ENCODE peak calls at places on chromosome 1, in seven cellular contexts. One of them, this sample, is unnamed.

GRCh38 chr1:24856787-24857527 is 73.1 kb downstream of the RUNX3 start:
- DNase-seq in WTC11: no peak
- DNase-seq in progenitor cell of endocrine pancreas: no peak
- DNase-seq in heart right ventricle: no peak
- DNase-seq in brain microvascular endothelial cell: no peak
- DNase-seq in GM12865: no peak
- DNase-seq in body of pancreas: no peak
- DNase-seq in this sample: no peak

GRCh38 chr1:25616080-25616931 is at the start of gene MAN1C1:
- DNase-seq in WTC11: peak; percentile 95
- DNase-seq in progenitor cell of endocrine pancreas: peak; percentile 89
- DNase-seq in heart right ventricle: peak; percentile 92
- DNase-seq in brain microvascular endothelial cell: peak; percentile 10
- DNase-seq in GM12865: peak; percentile 88
- DNase-seq in body of pancreas: peak; percentile 87
- DNase-seq in this sample: peak; percentile 97

GRCh38 chr1:32798191-32798590 is 19.0 kb downstream of the YARS1 start:
- DNase-seq in WTC11: no peak
- DNase-seq in progenitor cell of endocrine pancreas: no peak
- DNase-seq in heart right ventricle: no peak
- DNase-seq in brain microvascular endothelial cell: peak; percentile 73
- DNase-seq in GM12865: no peak
- DNase-seq in body of pancreas: no peak
- DNase-seq in this sample: no peak

GRCh38 chr1:231528175-231529029 is at the start of gene TSNAX:
- DNase-seq in WTC11: peak; percentile 92
- DNase-seq in progenitor cell of endocrine pancreas: peak; percentile 83
- DNase-seq in heart right ventricle: peak; percentile 92
- DNase-seq in brain microvascular endothelial cell: peak; percentile 88
- DNase-seq in GM12865: peak; percentile 97
- DNase-seq in body of pancreas: peak; percentile 93
- DNase-seq in this sample: peak; percentile 91

GRCh38 chr1:89941110-89941770 is 53.7 kb upstream of the ZNF326 start:
- DNase-seq in WTC11: no peak
- DNase-seq in progenitor cell of endocrine pancreas: no peak
- DNase-seq in heart right ventricle: no peak
- DNase-seq in brain microvascular endothelial cell: no peak
- DNase-seq in GM12865: peak; percentile 60
- DNase-seq in body of pancreas: no peak
- DNase-seq in this sample: no peak

GRCh38 chr1:161849518-161849917 is 83.4 kb downstream of the ATF6 start:
- DNase-seq in WTC11: no peak
- DNase-seq in progenitor cell of endocrine pancreas: no peak
- DNase-seq in heart right ventricle: no peak
- DNase-seq in brain microvascular endothelial cell: no peak
- DNase-seq in GM12865: no peak
- DNase-seq in body of pancreas: no peak
- DNase-seq in this sample: no peak

GRCh38 chr1:153539395-153540093 is 1.2 kb downstream of the S100A5 start:
- DNase-seq in WTC11: no peak
- DNase-seq in progenitor cell of endocrine pancreas: no peak
- DNase-seq in heart right ventricle: no peak
- DNase-seq in brain microvascular endothelial cell: no peak
- DNase-seq in GM12865: no peak
- DNase-seq in body of pancreas: no peak
- DNase-seq in this sample: no peak

GRCh38 chr1:69138172-69138571 is 429.6 kb upstream of the LRRC7 start:
- DNase-seq in WTC11: no peak
- DNase-seq in progenitor cell of endocrine pancreas: no peak
- DNase-seq in heart right ventricle: no peak
- DNase-seq in brain microvascular endothelial cell: no peak
- DNase-seq in GM12865: no peak
- DNase-seq in body of pancreas: no peak
- DNase-seq in this sample: no peak

GRCh38 chr1:26786437-26787380 is 1.0 kb upstream of the PIGV start:
- DNase-seq in WTC11: peak; percentile 48
- DNase-seq in progenitor cell of endocrine pancreas: no peak
- DNase-seq in heart right ventricle: peak; percentile 67
- DNase-seq in brain microvascular endothelial cell: peak; percentile 82
- DNase-seq in GM12865: peak; percentile 76
- DNase-seq in body of pancreas: peak; percentile 59
- DNase-seq in this sample: peak; percentile 58

GRCh38 chr1:67847466-67847865 is 14.2 kb upstream of the GNG12 start:
- DNase-seq in WTC11: no peak
- DNase-seq in progenitor cell of endocrine pancreas: no peak
- DNase-seq in heart right ventricle: no peak
- DNase-seq in brain microvascular endothelial cell: peak; percentile 16
- DNase-seq in GM12865: no peak
- DNase-seq in body of pancreas: no peak
- DNase-seq in this sample: no peak

GRCh38 chr1:67897270-67897949 is 64.1 kb upstream of the GNG12 start:
- DNase-seq in WTC11: no peak
- DNase-seq in progenitor cell of endocrine pancreas: no peak
- DNase-seq in heart right ventricle: no peak
- DNase-seq in brain microvascular endothelial cell: peak; percentile 84
- DNase-seq in GM12865: no peak
- DNase-seq in body of pancreas: no peak
- DNase-seq in this sample: no peak

GRCh38 chr1:197614916-197615692 is 160.2 kb downstream of the DENND1B start:
- DNase-seq in WTC11: peak; percentile 39
- DNase-seq in progenitor cell of endocrine pancreas: no peak
- DNase-seq in heart right ventricle: no peak
- DNase-seq in brain microvascular endothelial cell: peak; percentile 46
- DNase-seq in GM12865: peak; percentile 52
- DNase-seq in body of pancreas: peak; percentile 32
- DNase-seq in this sample: peak; percentile 44

GRCh38 chr1:208497866-208498541 is 253.8 kb upstream of the PLXNA2 start:
- DNase-seq in WTC11: no peak
- DNase-seq in progenitor cell of endocrine pancreas: no peak
- DNase-seq in heart right ventricle: no peak
- DNase-seq in brain microvascular endothelial cell: no peak
- DNase-seq in GM12865: no peak
- DNase-seq in body of pancreas: no peak
- DNase-seq in this sample: no peak

GRCh38 chr1:223423641-223424233 is 30.5 kb downstream of the CCDC185 start:
- DNase-seq in WTC11: no peak
- DNase-seq in progenitor cell of endocrine pancreas: no peak
- DNase-seq in heart right ventricle: no peak
- DNase-seq in brain microvascular endothelial cell: no peak
- DNase-seq in GM12865: no peak
- DNase-seq in body of pancreas: no peak
- DNase-seq in this sample: no peak

GRCh38 chr1:26165126-26165892 is 3.5 kb downstream of the C1orf232 start:
- DNase-seq in WTC11: no peak
- DNase-seq in progenitor cell of endocrine pancreas: no peak
- DNase-seq in heart right ventricle: no peak
- DNase-seq in brain microvascular endothelial cell: no peak
- DNase-seq in GM12865: no peak
- DNase-seq in body of pancreas: no peak
- DNase-seq in this sample: no peak

GRCh38 chr1:232793944-232794343 is 11.3 kb upstream of the MAP10 start:
- DNase-seq in WTC11: no peak
- DNase-seq in progenitor cell of endocrine pancreas: no peak
- DNase-seq in heart right ventricle: no peak
- DNase-seq in brain microvascular endothelial cell: peak; percentile 65
- DNase-seq in GM12865: peak; percentile 44
- DNase-seq in body of pancreas: peak; percentile 13
- DNase-seq in this sample: no peak

GRCh38 chr1:71521655-71522264 is 440.9 kb upstream of the ZRANB2 start:
- DNase-seq in WTC11: peak; percentile 23
- DNase-seq in progenitor cell of endocrine pancreas: no peak
- DNase-seq in heart right ventricle: no peak
- DNase-seq in brain microvascular endothelial cell: peak; percentile 11
- DNase-seq in GM12865: peak; percentile 34
- DNase-seq in body of pancreas: peak; percentile 40
- DNase-seq in this sample: peak; percentile 47

GRCh38 chr1:6648556-6648955 is 23.9 kb downstream of the THAP3 start:
- DNase-seq in WTC11: no peak
- DNase-seq in progenitor cell of endocrine pancreas: no peak
- DNase-seq in heart right ventricle: no peak
- DNase-seq in brain microvascular endothelial cell: no peak
- DNase-seq in GM12865: no peak
- DNase-seq in body of pancreas: no peak
- DNase-seq in this sample: no peak

DNA sequence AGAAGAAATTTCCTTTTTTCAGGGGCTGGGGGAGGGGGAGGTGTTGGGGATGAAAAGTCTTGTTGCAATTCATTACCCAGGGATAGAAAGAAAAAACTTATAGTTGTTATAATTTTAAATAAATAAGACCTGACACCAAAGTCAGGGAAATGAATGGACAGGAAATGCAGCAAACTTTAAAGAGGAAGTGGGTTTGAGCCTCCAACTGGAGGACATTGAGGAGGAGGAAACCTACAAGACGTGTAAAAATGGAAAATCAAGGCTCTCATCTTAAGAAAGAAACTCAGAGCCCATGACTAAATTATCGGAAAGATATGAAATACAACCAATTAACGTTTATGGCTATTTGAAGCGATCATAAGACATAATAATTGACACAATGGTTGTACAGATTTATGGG is 54.4 kb downstream of the NIBAN1 start:
- DNase-seq in WTC11: no peak
- DNase-seq in progenitor cell of endocrine pancreas: no peak
- DNase-seq in heart right ventricle: no peak
- DNase-seq in brain microvascular endothelial cell: no peak
- DNase-seq in GM12865: peak; percentile 32
- DNase-seq in body of pancreas: no peak
- DNase-seq in this sample: no peak
- TF ChIP-seq CTCF in WTC11: no peak
- TF ChIP-seq CTCF in progenitor cell of endocrine pancreas: no peak
- TF ChIP-seq CTCF in heart right ventricle: no peak
- TF ChIP-seq CTCF in brain microvascular endothelial cell: no peak
- TF ChIP-seq CTCF in GM12865: no peak
- TF ChIP-seq CTCF in body of pancreas: no peak
- TF ChIP-seq CTCF in this sample: no peak

GRCh38 chr1:175808573-175808972 is 65.2 kb upstream of the TNR start:
- DNase-seq in WTC11: no peak
- DNase-seq in progenitor cell of endocrine pancreas: no peak
- DNase-seq in heart right ventricle: no peak
- DNase-seq in brain microvascular endothelial cell: no peak
- DNase-seq in GM12865: no peak
- DNase-seq in body of pancreas: peak; percentile 40
- DNase-seq in this sample: no peak
- TF ChIP-seq CTCF in WTC11: no peak
- TF ChIP-seq CTCF in progenitor cell of endocrine pancreas: no peak
- TF ChIP-seq CTCF in heart right ventricle: no peak
- TF ChIP-seq CTCF in brain microvascular endothelial cell: no peak
- TF ChIP-seq CTCF in GM12865: no peak
- TF ChIP-seq CTCF in body of pancreas: no peak
- TF ChIP-seq CTCF in this sample: no peak

GRCh38 chr1:110474444-110474843 is 23.5 kb downstream of the PROK1 start:
- DNase-seq in WTC11: no peak
- DNase-seq in progenitor cell of endocrine pancreas: no peak
- DNase-seq in heart right ventricle: no peak
- DNase-seq in brain microvascular endothelial cell: no peak
- DNase-seq in GM12865: no peak
- DNase-seq in body of pancreas: no peak
- DNase-seq in this sample: no peak

GRCh38 chr1:110476028-110476765 is 25.2 kb downstream of the PROK1 start:
- DNase-seq in WTC11: no peak
- DNase-seq in progenitor cell of endocrine pancreas: no peak
- DNase-seq in heart right ventricle: no peak
- DNase-seq in brain microvascular endothelial cell: no peak
- DNase-seq in GM12865: no peak
- DNase-seq in body of pancreas: no peak
- DNase-seq in this sample: no peak

GRCh38 chr1:110477041-110477440 is 26.1 kb downstream of the PROK1 start:
- DNase-seq in WTC11: no peak
- DNase-seq in progenitor cell of endocrine pancreas: no peak
- DNase-seq in heart right ventricle: no peak
- DNase-seq in brain microvascular endothelial cell: peak; percentile 70
- DNase-seq in GM12865: no peak
- DNase-seq in body of pancreas: peak; percentile 48
- DNase-seq in this sample: no peak

GRCh38 chr1:110477445-110477957 is 26.6 kb downstream of the PROK1 start:
- DNase-seq in WTC11: no peak
- DNase-seq in progenitor cell of endocrine pancreas: no peak
- DNase-seq in heart right ventricle: no peak
- DNase-seq in brain microvascular endothelial cell: no peak
- DNase-seq in GM12865: no peak
- DNase-seq in body of pancreas: peak; percentile 9
- DNase-seq in this sample: no peak

GRCh38 chr1:110475358-110476027 is 24.5 kb downstream of the PROK1 start:
- DNase-seq in WTC11: no peak
- DNase-seq in progenitor cell of endocrine pancreas: no peak
- DNase-seq in heart right ventricle: no peak
- DNase-seq in brain microvascular endothelial cell: no peak
- DNase-seq in GM12865: no peak
- DNase-seq in body of pancreas: no peak
- DNase-seq in this sample: no peak
- TF ChIP-seq CTCF in WTC11: no peak
- TF ChIP-seq CTCF in progenitor cell of endocrine pancreas: no peak
- TF ChIP-seq CTCF in heart right ventricle: no peak
- TF ChIP-seq CTCF in brain microvascular endothelial cell: no peak
- TF ChIP-seq CTCF in GM12865: no peak
- TF ChIP-seq CTCF in body of pancreas: no peak
- TF ChIP-seq CTCF in this sample: no peak

DNA sequence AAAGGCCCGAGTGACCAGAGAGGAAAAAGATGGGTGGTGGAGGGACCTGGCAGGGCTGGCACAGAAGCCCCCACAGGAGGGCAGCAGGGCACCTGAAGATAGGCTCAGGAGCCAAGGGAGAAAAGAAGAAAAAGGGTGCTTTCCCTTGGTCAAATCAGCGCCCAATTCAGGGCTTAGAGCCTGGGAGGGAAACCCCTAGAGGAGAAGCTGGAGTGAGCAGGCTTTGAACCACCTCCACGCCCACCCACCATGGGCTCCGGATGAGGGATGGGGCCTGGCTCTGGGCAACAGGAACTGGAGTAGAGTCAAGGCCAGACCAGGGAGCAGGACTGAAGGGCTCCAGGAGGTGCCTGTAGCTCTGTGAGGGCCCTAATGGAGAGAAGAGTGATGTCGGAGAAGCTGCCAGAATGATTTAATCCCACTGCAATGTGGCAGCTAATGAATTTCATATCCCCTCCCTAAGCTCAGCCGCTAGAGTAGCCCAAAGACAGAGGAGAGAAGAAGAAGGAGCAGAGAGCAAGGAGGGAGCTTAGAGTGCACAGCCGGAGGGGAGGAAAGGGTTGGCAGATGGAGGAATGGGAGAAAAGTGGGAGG is 12.0 kb upstream of the PRELP start:
- DNase-seq in WTC11: no peak
- DNase-seq in progenitor cell of endocrine pancreas: no peak
- DNase-seq in heart right ventricle: no peak
- DNase-seq in brain microvascular endothelial cell: no peak
- DNase-seq in GM12865: peak; percentile 9
- DNase-seq in body of pancreas: no peak
- DNase-seq in this sample: no peak
- TF ChIP-seq CTCF in WTC11: no peak
- TF ChIP-seq CTCF in progenitor cell of endocrine pancreas: no peak
- TF ChIP-seq CTCF in heart right ventricle: no peak
- TF ChIP-seq CTCF in brain microvascular endothelial cell: peak; percentile 17
- TF ChIP-seq CTCF in GM12865: no peak
- TF ChIP-seq CTCF in body of pancreas: peak; percentile 23
- TF ChIP-seq CTCF in this sample: no peak

This sample was measured in glutamatergic neuron.